ENCODE peak calls at places on chromosomes 2 and 18, in four cellular contexts. Y, O, W and L are unnamed samples. For H3K36me3, the result is how much of the 10 kb centered on the place peaks cover.

GRCh38 chr2:38716185-38716584 is 35.0 kb downstream of the SRSF7 start:
- DNase-seq in Y (no peak), O (no peak), W (no peak), L (no peak)

GRCh38 chr2:3253913-3254437 is 123.6 kb downstream of the EIPR1 start:
- DNase-seq in Y (no peak), O (no peak), W (no peak), L (no peak)

GRCh38 chr2:70902579-70902978 is 33.1 kb upstream of the ATP6V1B1 start:
- DNase-seq in Y (no peak), O (no peak), W (no peak), L (no peak)

GRCh38 chr18:74286106-74286856 is 5.5 kb downstream of the CYB5A start:
- DNase-seq in Y (no peak), O (no peak), W (no peak), L (no peak)

GRCh38 chr18:23723121-23723520 is 33.9 kb downstream of the LAMA3 start:
- DNase-seq in Y (no peak), O (no peak), W (no peak), L (no peak)

GRCh38 chr2:17608251-17608650 is 67.8 kb downstream of the VSNL1 start:
- DNase-seq in Y (no peak), O (no peak), W (no peak), L (no peak)

GRCh38 chr2:88190808-88191721 is 20.9 kb downstream of the THNSL2 start:
- DNase-seq in Y (no peak), O (peak), W (no peak), L (no peak)

GRCh38 chr18:29123706-29124530 is 947.0 kb upstream of the CDH2 start:
- DNase-seq in Y (no peak), O (no peak), W (no peak), L (no peak)

GRCh38 chr18:63868546-63868945 is 19.0 kb upstream of the SERPINB2 start:
- DNase-seq in Y (no peak), O (no peak), W (no peak), L (no peak)

GRCh38 chr2:7707723-7708122 is 790.5 kb downstream of the RNF144A start:
- DNase-seq in Y (no peak), O (no peak), W (no peak), L (peak)

GRCh38 chr2:226873826-226874225 is 38.0 kb downstream of the RHBDD1 start:
- DNase-seq in Y (no peak), O (no peak), W (no peak), L (no peak)

GRCh38 chr2:28981016-28981441 is at the start of gene TOGARAM2:
- DNase-seq in Y (no peak), O (peak), W (no peak), L (no peak)

GRCh38 chr2:105576440-105577241 is 168.1 kb upstream of the NCK2 start:
- DNase-seq in Y (no peak), O (peak), W (no peak), L (peak)

GRCh38 chr2:158501301-158501700 is 44.5 kb downstream of the PKP4 start:
- DNase-seq in Y (no peak), O (no peak), W (no peak), L (no peak)

GRCh38 chr2:204255068-204255467 is 290.2 kb upstream of the PARD3B start:
- DNase-seq in Y (no peak), O (no peak), W (no peak), L (no peak)

GRCh38 chr2:9887513-9887912 is 44.2 kb downstream of the TAF1B start:
- DNase-seq in Y (no peak), O (no peak), W (no peak), L (no peak)
- H3K36me3 ChIP-seq in Y (under half), O (under half), W (under half), L (under half)

GRCh38 chr2:234243871-234244565 is 193.5 kb downstream of the SPP2 start:
- DNase-seq in Y (no peak), O (no peak), W (no peak), L (no peak)
- H3K4me3 ChIP-seq in Y (no peak), O (no peak), W (no peak), L (no peak)

GRCh38 chr2:200421270-200421669 is 88.6 kb downstream of the KCTD18 start:
- DNase-seq in Y (no peak), O (no peak), W (no peak), L (no peak)

GRCh38 chr2:200417389-200417788 is 92.5 kb downstream of the KCTD18 start:
- DNase-seq in Y (no peak), O (peak), W (no peak), L (no peak)

GRCh38 chr2:200416878-200417277 is 93.0 kb downstream of the KCTD18 start:
- DNase-seq in Y (no peak), O (peak), W (no peak), L (no peak)

GRCh38 chr2:200419325-200419724 is 90.5 kb downstream of the KCTD18 start:
- DNase-seq in Y (no peak), O (no peak), W (no peak), L (no peak)

GRCh38 chr2:200418399-200418798 is 91.5 kb downstream of the KCTD18 start:
- DNase-seq in Y (no peak), O (no peak), W (no peak), L (no peak)
- H3K36me3 ChIP-seq in Y (under half), O (under half), W (under half), L (under half)

DNA sequence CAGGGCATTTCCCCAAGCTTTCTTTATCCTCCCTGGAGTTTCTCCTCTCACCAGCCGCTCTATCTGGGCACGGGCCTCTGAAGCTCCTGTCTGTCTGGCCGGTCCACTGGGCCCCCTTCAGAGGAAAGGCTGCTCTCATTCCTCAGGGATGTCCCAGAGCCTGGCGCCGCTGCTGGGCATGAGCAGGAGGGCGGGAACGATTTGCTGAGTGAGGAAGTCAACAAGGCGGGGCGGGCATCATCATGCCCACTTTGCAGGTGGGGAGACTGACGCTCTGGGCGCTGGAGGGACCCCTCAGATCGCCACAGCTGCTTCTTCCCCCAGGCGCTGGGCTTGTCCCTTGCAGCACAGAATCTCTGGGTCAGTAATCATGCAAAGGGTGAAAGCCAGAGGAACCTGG is 158.0 kb downstream of the CYRIA start:
- DNase-seq in Y (no peak), O (peak), W (no peak), L (no peak)
- H3K4me3 ChIP-seq in Y (peak), O (peak), W (peak), L (peak)

DNA sequence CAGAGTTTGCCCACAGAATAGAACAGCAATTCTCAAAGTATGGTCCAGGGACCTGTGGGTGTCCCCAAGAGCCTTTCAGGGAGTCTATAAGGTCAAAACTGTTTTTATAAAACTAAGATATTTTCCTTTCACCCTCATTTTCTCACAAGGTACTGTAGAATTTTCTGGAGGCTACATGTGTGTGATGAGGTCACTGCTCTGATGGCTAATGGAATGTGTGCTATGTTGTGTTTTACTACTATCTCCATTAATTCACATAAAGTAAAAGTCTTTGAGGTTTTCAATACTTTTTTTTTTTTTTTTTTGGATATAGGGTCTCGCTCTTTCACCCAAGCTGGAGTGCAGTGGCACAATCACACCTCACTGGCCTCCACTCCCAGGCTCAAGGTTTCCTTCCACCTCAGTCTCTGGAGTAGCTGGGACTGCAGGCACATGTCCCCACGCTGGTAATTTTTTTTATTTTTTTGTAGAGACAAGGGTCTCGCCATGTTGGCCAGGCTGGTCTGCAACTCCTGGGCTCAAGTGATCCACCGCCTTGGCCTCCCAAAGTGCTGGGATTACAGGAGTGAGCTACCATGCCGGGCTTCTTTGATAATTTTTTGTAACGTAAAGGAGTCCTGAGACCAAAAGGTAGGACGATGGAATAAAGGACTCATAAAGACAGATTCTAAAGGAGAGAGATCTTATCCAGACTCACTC is 1.8 kb downstream of the TRABD2A start:
- DNase-seq in Y (no peak), O (no peak), W (no peak), L (no peak)
- H3K36me3 ChIP-seq in Y (under half), O (under half), W (under half), L (under half)

GRCh38 chr2:215900865-215901264 is 112.5 kb downstream of the MREG start:
- DNase-seq in Y (no peak), O (no peak), W (no peak), L (no peak)
- H3K4me3 ChIP-seq in Y (no peak), O (no peak), W (no peak), L (no peak)

DNA sequence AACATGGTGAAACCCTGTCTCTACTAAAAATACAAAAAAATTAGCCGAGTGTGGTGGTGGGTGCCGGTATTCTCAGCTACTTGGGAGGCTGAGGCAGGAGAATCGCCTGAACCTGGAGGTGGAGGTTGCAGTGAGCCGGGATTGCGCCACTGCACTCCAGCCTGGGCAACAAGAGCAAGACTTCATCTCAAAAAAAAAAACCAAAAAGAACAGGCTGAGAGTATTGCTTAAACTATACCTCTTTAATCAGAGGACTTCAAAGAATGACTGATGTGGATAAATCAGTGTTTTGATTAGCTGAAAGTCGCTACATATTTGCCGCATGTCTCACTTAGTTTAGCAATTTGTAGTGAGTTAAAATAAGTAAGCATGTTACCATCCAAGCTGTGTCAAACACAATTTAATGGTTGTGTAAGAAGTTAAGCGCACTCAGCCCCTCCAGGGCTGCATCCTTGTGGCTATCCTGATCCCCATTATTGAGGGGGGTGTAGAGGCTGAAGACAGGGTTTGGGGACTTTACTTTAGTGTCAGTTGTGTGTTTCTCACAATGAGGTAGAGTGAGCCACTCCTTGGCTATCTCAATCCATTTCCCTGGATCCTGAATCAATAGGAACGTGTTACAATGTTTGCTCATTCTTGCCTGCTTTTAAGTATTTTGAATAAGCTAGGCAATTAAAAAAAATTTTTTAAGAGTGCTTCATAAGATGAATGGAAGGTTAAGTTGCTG is 11.0 kb upstream of the FARP2 start:
- DNase-seq in Y (no peak), O (no peak), W (no peak), L (no peak)
- H3K36me3 ChIP-seq in Y (under half), O (under half), W (half or more), L (under half)